ENCODE peak calls at places on chromosomes 7 and 10, in eight cellular contexts. I is GM23248, V is SK-N-SH, M is neural progenitor cell, U is OCI-LY7, L is hepatocyte, J is HCT116, N is GM23338. A is an unnamed sample.

GRCh38 chr7:110960811-110961210 is 130.1 kb upstream of the LRRN3 start:
- DNase-seq in M (no peak), U (no peak), N (no peak), I (peak), J (no peak), L (no peak), V (no peak), A (no peak)

GRCh38 chr7:31076051-31076450 is 23.9 kb downstream of the ADCYAP1R1 start:
- DNase-seq in J (no peak), N (no peak), L (no peak), U (no peak), I (no peak), M (no peak), V (no peak), A (no peak)

GRCh38 chr10:100519321-100520051 is at the start of gene SEC31B:
- DNase-seq in U (no peak), N (peak), I (peak), J (no peak), M (peak), V (peak), L (peak), A (no peak)

GRCh38 chr7:36549003-36549402 is 159.3 kb downstream of the ANLN start:
- DNase-seq in L (no peak), I (no peak), J (no peak), M (no peak), U (no peak), N (no peak), V (no peak), A (no peak)

GRCh38 chr10:84108797-84109196 is 30.5 kb upstream of the GHITM start:
- DNase-seq in N (peak), L (no peak), U (no peak), M (peak), V (no peak), J (no peak), I (no peak), A (no peak)

GRCh38 chr7:155560982-155561686 is 14.8 kb upstream of the CNPY1 start:
- DNase-seq in J (no peak), I (peak), M (no peak), L (no peak), V (no peak), U (no peak), N (no peak), A (no peak)

GRCh38 chr7:81470084-81470723 is 299.6 kb downstream of the HGF start:
- DNase-seq in J (peak), L (peak), U (peak), N (peak), M (peak), I (peak), V (peak), A (peak)

GRCh38 chr7:43591551-43592180 is 8.8 kb downstream of the STK17A start:
- DNase-seq in L (no peak), U (no peak), V (no peak), J (no peak), I (peak), N (peak), M (no peak), A (peak)

GRCh38 chr10:31136951-31137885 is 105.6 kb upstream of the ZNF438 start:
- DNase-seq in M (no peak), I (peak), U (no peak), J (no peak), N (no peak), L (no peak), V (no peak), A (no peak)

GRCh38 chr10:132832186-132832983 is 46.4 kb upstream of the NKX6-2 start:
- DNase-seq in J (no peak), U (no peak), I (no peak), L (no peak), V (no peak), N (no peak), M (no peak), A (no peak)

GRCh38 chr10:6173203-6173602 is 29.5 kb upstream of the PFKFB3 start:
- DNase-seq in J (no peak), I (no peak), N (peak), U (peak), M (peak), L (no peak), V (no peak), A (no peak)

GRCh38 chr10:6174201-6174874 is 28.4 kb upstream of the PFKFB3 start:
- DNase-seq in M (no peak), V (no peak), L (no peak), U (no peak), N (no peak), J (no peak), I (no peak), A (no peak)

GRCh38 chr10:6177880-6178281 is 24.9 kb upstream of the PFKFB3 start:
- DNase-seq in U (no peak), I (no peak), M (no peak), N (no peak), V (peak), L (no peak), J (no peak), A (no peak)

GRCh38 chr10:6176691-6177231 is 26.0 kb upstream of the PFKFB3 start:
- DNase-seq in I (peak), U (no peak), N (no peak), V (peak), J (no peak), L (no peak), M (no peak), A (peak)

DNA sequence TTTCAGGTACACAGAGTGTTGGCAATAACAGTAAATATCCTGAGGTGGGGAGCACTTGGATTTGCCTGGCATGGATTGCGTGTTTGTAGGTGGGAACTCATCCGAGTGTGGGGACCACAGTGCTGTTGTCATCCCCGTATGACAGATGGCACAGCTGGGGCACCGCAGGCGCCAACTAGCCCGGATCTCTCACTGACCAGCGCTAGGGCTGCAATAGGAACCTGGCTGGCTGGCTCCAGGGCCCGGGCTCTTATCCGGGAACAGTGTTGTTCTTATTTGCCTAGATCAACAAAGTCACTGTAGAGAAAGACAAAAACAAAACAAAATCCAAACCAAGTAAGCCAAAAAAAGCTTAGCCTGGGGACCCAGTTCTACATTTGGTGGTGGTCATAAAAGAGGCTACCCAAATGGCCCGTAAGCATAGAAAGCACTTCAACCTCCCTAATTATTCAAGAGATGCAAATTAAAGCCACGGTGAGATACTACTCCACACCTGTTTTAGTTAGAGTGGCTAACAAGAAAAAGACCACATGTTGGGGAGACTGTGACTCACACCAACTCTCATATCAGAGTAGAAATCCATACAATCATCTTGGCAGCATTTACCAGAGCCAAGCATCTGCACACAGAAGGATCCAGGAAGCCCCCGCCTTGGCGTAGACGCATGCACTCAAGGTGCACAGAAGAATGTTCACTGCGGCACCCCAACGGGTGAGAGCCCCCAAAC is 27.2 kb upstream of the PFKFB3 start:
- DNase-seq in U (no peak), I (no peak), V (peak), N (no peak), L (no peak), M (no peak), J (no peak), A (no peak)
- TF ChIP-seq EZH2phosphoT487 in U (no peak), I (no peak), V (no peak), N (no peak), L (no peak), M (no peak), J (no peak), A (no peak)

GRCh38 chr7:101856488-101857357 is 39.3 kb downstream of the CUX1 start:
- DNase-seq in N (peak), J (peak), V (peak), M (no peak), I (peak), L (peak), U (peak), A (peak)
- H3K4me3 ChIP-seq in N (no peak), J (peak), V (peak), M (no peak), I (peak), L (no peak), U (peak), A (peak)

GRCh38 chr10:52419281-52419680 is 105.2 kb downstream of the DKK1 start:
- DNase-seq in U (no peak), J (no peak), V (no peak), I (no peak), N (no peak), L (no peak), M (no peak), A (no peak)

GRCh38 chr10:52424343-52424742 is 110.3 kb downstream of the DKK1 start:
- DNase-seq in J (no peak), L (no peak), I (peak), U (no peak), N (no peak), M (no peak), V (no peak), A (no peak)

GRCh38 chr10:52420656-52421055 is 106.6 kb downstream of the DKK1 start:
- DNase-seq in J (no peak), L (no peak), V (no peak), M (no peak), U (no peak), I (peak), N (no peak), A (no peak)

GRCh38 chr10:52423369-52423768 is 109.3 kb downstream of the DKK1 start:
- DNase-seq in I (no peak), L (no peak), V (no peak), M (no peak), U (no peak), J (no peak), N (no peak), A (peak)
- TF ChIP-seq EZH2phosphoT487 in I (no peak), L (no peak), V (no peak), M (no peak), U (no peak), J (no peak), N (no peak), A (no peak)

GRCh38 chr10:58516118-58516517 is 3.4 kb downstream of the BICC1 start:
- DNase-seq in U (no peak), N (no peak), L (no peak), V (no peak), I (no peak), M (no peak), J (no peak), A (peak)
- H3K4me3 ChIP-seq in U (no peak), N (no peak), L (no peak), V (no peak), I (peak), M (no peak), J (no peak), A (peak)